ENCODE peak calls at places on chromosome 22, in seven cellular contexts. X is stomach, F is AG04449, U is AG10803, T is tibial nerve, E is A549, N is AG09309. V is an unnamed sample.

GRCh38 chr22:38941488-38941987 is 15.9 kb upstream of the APOBEC3A start:
- DNase-seq in X (peak; percentile 25), F (no peak), U (no peak), T (peak; percentile 20), E (no peak), N (no peak), V (no peak)

GRCh38 chr22:31350410-31350863 is 4.3 kb upstream of the PATZ1 start:
- DNase-seq in X (peak; percentile 43), F (no peak), U (no peak), T (no peak), E (peak; percentile 34), N (no peak), V (no peak)

GRCh38 chr22:33018232-33018864 is 39.8 kb downstream of the SYN3 start:
- DNase-seq in X (peak; percentile 71), F (no peak), U (peak; percentile 40), T (peak; percentile 76), E (peak; percentile 37), N (peak; percentile 11), V (no peak)

GRCh38 chr22:42863349-42863911 is 6.4 kb upstream of the ARFGAP3 start:
- DNase-seq in X (no peak), F (peak; percentile 44), U (peak; percentile 91), T (no peak), E (peak; percentile 39), N (peak; percentile 53), V (no peak)

GRCh38 chr22:31093956-31094622 is 13.0 kb downstream of the SMTN start:
- DNase-seq in X (peak; percentile 51), F (no peak), U (no peak), T (no peak), E (no peak), N (no peak), V (no peak)

GRCh38 chr22:46509416-46510089 is 27.9 kb downstream of the CELSR1 start:
- DNase-seq in X (no peak), F (no peak), U (no peak), T (no peak), E (no peak), N (no peak), V (no peak)

GRCh38 chr22:30542811-30543188 is 3.7 kb downstream of the SEC14L6 start:
- DNase-seq in X (no peak), F (no peak), U (no peak), T (no peak), E (no peak), N (no peak), V (no peak)

GRCh38 chr22:35352214-35353111 is 28.4 kb upstream of the HMOX1 start:
- DNase-seq in X (peak; percentile 57), F (no peak), U (peak; percentile 52), T (peak; percentile 54), E (peak; percentile 50), N (no peak), V (no peak)

GRCh38 chr22:25014896-25015755 is 62.6 kb downstream of the KIAA1671 start:
- DNase-seq in X (no peak), F (no peak), U (no peak), T (no peak), E (no peak), N (no peak), V (no peak)

GRCh38 chr22:49274754-49275380 is 552.8 kb downstream of the BRD1 start:
- DNase-seq in X (no peak), F (no peak), U (no peak), T (no peak), E (no peak), N (no peak), V (no peak)

GRCh38 chr22:46568102-46568809 is 30.8 kb upstream of the CELSR1 start:
- DNase-seq in X (no peak), F (no peak), U (no peak), T (no peak), E (no peak), N (no peak), V (no peak)

GRCh38 chr22:32413715-32414114 is 1.7 kb upstream of the RTCB start:
- DNase-seq in X (no peak), F (no peak), U (peak; percentile 13), T (no peak), E (peak; percentile 18), N (no peak), V (no peak)

GRCh38 chr22:33589297-33589696 is 331.0 kb downstream of the LARGE1 start:
- DNase-seq in X (no peak), F (no peak), U (no peak), T (no peak), E (no peak), N (no peak), V (no peak)

GRCh38 chr22:28051787-28052356 is 132.8 kb upstream of the PITPNB start:
- DNase-seq in X (peak; percentile 74), F (no peak), U (peak; percentile 63), T (peak; percentile 78), E (peak; percentile 53), N (no peak), V (no peak)

GRCh38 chr22:17922925-17923898 is 101.1 kb downstream of the MICAL3 start:
- DNase-seq in X (no peak), F (peak; percentile 57), U (peak; percentile 89), T (no peak), E (no peak), N (peak; percentile 28), V (peak; percentile 81)

GRCh38 chr22:44305888-44306287 is 6.9 kb downstream of the SHISAL1 start:
- DNase-seq in X (no peak), F (no peak), U (peak; percentile 49), T (peak; percentile 32), E (no peak), N (no peak), V (no peak)

GRCh38 chr22:19723165-19723989 is at the start of gene GP1BB:
- DNase-seq in X (peak; percentile 68), F (no peak), U (no peak), T (no peak), E (peak; percentile 45), N (no peak), V (no peak)

GRCh38 chr22:25105817-25106650 is 93.6 kb upstream of the CRYBB3 start:
- DNase-seq in X (no peak), F (no peak), U (no peak), T (no peak), E (no peak), N (no peak), V (no peak)

GRCh38 chr22:35480143-35480542 is 60.5 kb upstream of the RASD2 start:
- DNase-seq in X (peak; percentile 56), F (no peak), U (peak; percentile 53), T (no peak), E (no peak), N (no peak), V (no peak)

GRCh38 chr22:19959043-19959586 is 17.5 kb upstream of the TXNRD2 start:
- DNase-seq in X (peak; percentile 81), F (no peak), U (peak; percentile 35), T (peak; percentile 59), E (no peak), N (no peak), V (no peak)

GRCh38 chr22:29718949-29719893 is 582 bp upstream of the CABP7 start:
- DNase-seq in X (no peak), F (no peak), U (no peak), T (no peak), E (no peak), N (no peak), V (no peak)

GRCh38 chr22:17501679-17502285 is 61.5 kb upstream of the SLC25A18 start:
- DNase-seq in X (no peak), F (peak; percentile 19), U (peak; percentile 65), T (peak; percentile 63), E (peak; percentile 67), N (peak; percentile 20), V (peak; percentile 17)

GRCh38 chr22:47599753-47600152 is 837.3 kb downstream of the TBC1D22A start:
- DNase-seq in X (peak; percentile 8), F (no peak), U (no peak), T (no peak), E (no peak), N (no peak), V (no peak)
- TF ChIP-seq CTCF in X (no peak), F (no peak), U (no peak), T (no peak), E (no peak), N (no peak), V (no peak)

GRCh38 chr22:37545703-37546435 is 14.4 kb upstream of the CDC42EP1 start:
- DNase-seq in X (peak; percentile 95), F (peak; percentile 47), U (peak; percentile 96), T (peak; percentile 84), E (peak; percentile 87), N (peak; percentile 81), V (no peak)
- H3K4me3 ChIP-seq in X (peak overlapping the region; percentile 37), F (peak overlapping the region; percentile 42), U (peak overlapping the region; percentile 47), T (no peak overlapping the region), E (peak overlapping the region; percentile 36), N (peak overlapping the region; percentile 39), V (peak overlapping the region; percentile 19)

GRCh38 chr22:27041745-27042144 is 384.4 kb downstream of the MIAT start:
- DNase-seq in X (no peak), F (no peak), U (no peak), T (no peak), E (no peak), N (no peak), V (no peak)
- TF ChIP-seq CTCF in X (no peak), F (no peak), U (no peak), T (no peak), E (no peak), N (no peak), V (no peak)

DNA sequence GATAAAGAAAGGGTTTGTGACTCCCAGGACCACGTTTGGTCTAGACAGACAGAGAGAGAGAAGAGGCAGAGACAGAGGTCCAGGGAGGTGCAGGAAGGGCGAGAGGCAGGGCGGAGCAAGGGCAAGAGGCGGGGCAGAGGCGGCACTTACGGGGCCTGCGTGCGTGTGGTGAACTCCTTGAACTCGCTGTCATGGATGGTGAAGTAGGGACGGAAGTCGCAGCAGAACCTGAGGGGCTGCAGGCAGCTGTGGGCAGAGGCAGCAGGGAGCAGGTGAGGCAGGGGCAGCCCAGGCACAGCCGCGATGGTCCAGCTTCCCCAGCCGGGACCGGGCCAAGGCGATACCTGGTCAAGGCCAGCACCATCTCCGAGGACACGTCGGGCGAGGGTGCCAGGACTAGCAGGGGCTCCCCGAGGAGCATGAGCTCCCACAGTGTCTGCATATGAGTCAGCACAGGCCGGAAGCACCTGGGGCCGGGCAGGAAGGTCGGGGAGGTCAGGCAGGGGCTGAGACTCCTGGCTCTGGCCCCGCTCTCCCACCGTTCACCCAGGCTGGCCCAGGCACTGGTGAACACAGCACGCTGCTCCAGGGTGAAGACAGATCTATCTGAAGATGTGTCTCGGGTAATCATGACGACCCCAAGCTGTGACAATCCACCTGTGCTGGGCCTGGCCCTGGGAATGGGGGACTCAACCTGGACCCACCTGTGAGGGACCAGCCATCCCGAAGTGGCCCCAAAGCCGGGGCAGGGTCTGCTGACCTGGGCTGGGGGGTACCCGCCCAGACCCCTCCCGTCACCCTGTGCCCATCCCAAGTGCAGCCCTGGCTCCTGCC is 7.2 kb upstream of the PLXNB2 start:
- DNase-seq in X (peak; percentile 54), F (no peak), U (no peak), T (no peak), E (no peak), N (no peak), V (no peak)
- H3K4me3 ChIP-seq in X (no peak overlapping the region), F (no peak overlapping the region), U (no peak overlapping the region), T (peak overlapping the region; percentile 27), E (no peak overlapping the region), N (no peak overlapping the region), V (no peak overlapping the region)

V was measured in retinal pigment epithelial cell.